ENCODE peak calls at places on chromosomes 7 and 10, in six cellular contexts. One of them, this sample, is unnamed.

GRCh38 chr10:22229756-22230330 is 12.0 kb upstream of the EBLN1 start:
- DNase-seq in H1: no peak
- DNase-seq in neuronal stem cell: no peak
- DNase-seq in trophoblast cell: peak; percentile 29
- DNase-seq in H9: no peak
- DNase-seq in IMR-90: no peak
- DNase-seq in this sample: peak; percentile 33

GRCh38 chr7:69612981-69613380 is 14.7 kb downstream of the AUTS2 start:
- DNase-seq in H9: no peak
- DNase-seq in trophoblast cell: no peak
- DNase-seq in neuronal stem cell: no peak
- DNase-seq in H1: no peak
- DNase-seq in IMR-90: no peak
- DNase-seq in this sample: no peak

GRCh38 chr7:50393547-50394252 is 56.5 kb downstream of the FIGNL1 start:
- DNase-seq in IMR-90: no peak
- DNase-seq in H1: no peak
- DNase-seq in neuronal stem cell: no peak
- DNase-seq in H9: no peak
- DNase-seq in trophoblast cell: no peak
- DNase-seq in this sample: no peak

GRCh38 chr10:70558871-70559810 is 43.4 kb downstream of the PRF1 start:
- DNase-seq in trophoblast cell: peak; percentile 29
- DNase-seq in IMR-90: peak; percentile 34
- DNase-seq in H1: no peak
- DNase-seq in neuronal stem cell: no peak
- DNase-seq in H9: peak; percentile 80
- DNase-seq in this sample: peak; percentile 38

GRCh38 chr10:96129387-96130325 is at the start of gene ZNF518A:
- DNase-seq in H9: peak; percentile 96
- DNase-seq in IMR-90: peak; percentile 97
- DNase-seq in H1: peak; percentile 92
- DNase-seq in neuronal stem cell: peak; percentile 94
- DNase-seq in trophoblast cell: peak; percentile 98
- DNase-seq in this sample: peak; percentile 98

GRCh38 chr7:90594791-90595317 is 1.3 kb upstream of the CDK14 start:
- DNase-seq in IMR-90: peak; percentile 91
- DNase-seq in H9: peak; percentile 53
- DNase-seq in H1: peak; percentile 63
- DNase-seq in neuronal stem cell: peak; percentile 18
- DNase-seq in trophoblast cell: no peak
- DNase-seq in this sample: peak; percentile 73

GRCh38 chr7:86908948-86909347 is 150.5 kb downstream of the ELAPOR2 start:
- DNase-seq in H9: no peak
- DNase-seq in IMR-90: no peak
- DNase-seq in H1: no peak
- DNase-seq in trophoblast cell: no peak
- DNase-seq in neuronal stem cell: no peak
- DNase-seq in this sample: peak; percentile 13

GRCh38 chr10:100490531-100490930 is 27.7 kb downstream of the WNT8B start:
- DNase-seq in neuronal stem cell: no peak
- DNase-seq in H1: no peak
- DNase-seq in H9: no peak
- DNase-seq in IMR-90: no peak
- DNase-seq in trophoblast cell: peak; percentile 45
- DNase-seq in this sample: no peak

GRCh38 chr7:155464948-155465739 is 7.2 kb downstream of the EN2 start:
- DNase-seq in neuronal stem cell: no peak
- DNase-seq in trophoblast cell: no peak
- DNase-seq in IMR-90: no peak
- DNase-seq in H9: no peak
- DNase-seq in H1: no peak
- DNase-seq in this sample: no peak

GRCh38 chr7:47440320-47440719 is 141.6 kb downstream of the TNS3 start:
- DNase-seq in trophoblast cell: no peak
- DNase-seq in H1: no peak
- DNase-seq in H9: no peak
- DNase-seq in IMR-90: no peak
- DNase-seq in neuronal stem cell: no peak
- DNase-seq in this sample: no peak

GRCh38 chr10:124152781-124153600 is 59.6 kb upstream of the CHST15 start:
- DNase-seq in neuronal stem cell: no peak
- DNase-seq in H9: peak; percentile 66
- DNase-seq in trophoblast cell: peak; percentile 75
- DNase-seq in H1: peak; percentile 41
- DNase-seq in IMR-90: peak; percentile 63
- DNase-seq in this sample: peak; percentile 92

GRCh38 chr7:38574121-38574520 is 57.1 kb downstream of the AMPH start:
- DNase-seq in neuronal stem cell: no peak
- DNase-seq in H9: no peak
- DNase-seq in H1: no peak
- DNase-seq in IMR-90: peak; percentile 31
- DNase-seq in trophoblast cell: no peak
- DNase-seq in this sample: no peak

GRCh38 chr7:79692015-79692414 is 238.5 kb upstream of the MAGI2 start:
- DNase-seq in H1: no peak
- DNase-seq in neuronal stem cell: no peak
- DNase-seq in IMR-90: peak; percentile 93
- DNase-seq in trophoblast cell: peak; percentile 64
- DNase-seq in H9: no peak
- DNase-seq in this sample: peak; percentile 82

GRCh38 chr7:120729300-120729699 is 128.6 kb downstream of the TSPAN12 start:
- DNase-seq in neuronal stem cell: no peak
- DNase-seq in H1: no peak
- DNase-seq in trophoblast cell: peak; percentile 23
- DNase-seq in H9: no peak
- DNase-seq in IMR-90: peak; percentile 51
- DNase-seq in this sample: peak; percentile 31

GRCh38 chr10:740936-741431 is 51.5 kb upstream of the DIP2C start:
- DNase-seq in H1: no peak
- DNase-seq in neuronal stem cell: no peak
- DNase-seq in IMR-90: no peak
- DNase-seq in H9: no peak
- DNase-seq in trophoblast cell: no peak
- DNase-seq in this sample: no peak

GRCh38 chr7:156608176-156608478 is 32.4 kb upstream of the RNF32 start:
- DNase-seq in neuronal stem cell: no peak
- DNase-seq in IMR-90: no peak
- DNase-seq in H9: no peak
- DNase-seq in H1: no peak
- DNase-seq in trophoblast cell: peak; percentile 18
- DNase-seq in this sample: no peak

GRCh38 chr10:73964743-73965142 is 33.2 kb upstream of the VCL start:
- DNase-seq in trophoblast cell: no peak
- DNase-seq in neuronal stem cell: no peak
- DNase-seq in H1: no peak
- DNase-seq in H9: no peak
- DNase-seq in IMR-90: no peak
- DNase-seq in this sample: no peak
- H2BK5ac ChIP-seq in trophoblast cell: no peak overlapping the region
- H2BK5ac ChIP-seq in neuronal stem cell: no peak overlapping the region
- H2BK5ac ChIP-seq in H1: peak overlapping the region; percentile 100
- H2BK5ac ChIP-seq in H9: peak overlapping the region; percentile 35
- H2BK5ac ChIP-seq in IMR-90: peak overlapping the region; percentile 98
- H2BK5ac ChIP-seq in this sample: no peak overlapping the region

DNA sequence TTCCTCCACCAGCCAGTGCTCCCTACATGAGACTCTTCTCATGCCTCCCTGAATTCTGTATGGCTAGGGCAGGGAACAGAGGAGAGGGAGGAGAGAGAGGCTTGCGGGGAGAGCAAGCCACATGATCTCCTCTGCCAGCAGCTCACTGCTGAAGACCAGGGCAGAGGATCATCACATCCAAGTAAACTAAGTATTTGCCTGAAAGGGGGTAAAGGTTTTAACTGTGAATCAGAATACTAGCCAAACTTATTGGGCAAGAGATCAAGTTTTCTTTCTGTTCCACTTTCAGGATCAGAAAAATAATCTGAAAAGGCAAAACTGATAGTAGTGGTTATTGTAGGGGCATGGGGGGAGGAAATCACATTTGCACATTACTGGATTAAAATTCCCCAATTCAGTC is 17.8 kb upstream of the ERCC6 start:
- DNase-seq in neuronal stem cell: no peak
- DNase-seq in H1: no peak
- DNase-seq in H9: no peak
- DNase-seq in trophoblast cell: peak; percentile 39
- DNase-seq in IMR-90: peak; percentile 15
- DNase-seq in this sample: no peak
- H2AFZ ChIP-seq in neuronal stem cell: peak overlapping the region; percentile 48
- H2AFZ ChIP-seq in H1: no peak overlapping the region
- H2AFZ ChIP-seq in H9: no peak overlapping the region
- H2AFZ ChIP-seq in trophoblast cell: no peak overlapping the region
- H2AFZ ChIP-seq in IMR-90: peak overlapping the region; percentile 67
- H2AFZ ChIP-seq in this sample: no peak overlapping the region

GRCh38 chr7:73352784-73353183 is 24.8 kb downstream of the FKBP6 start:
- DNase-seq in neuronal stem cell: no peak
- DNase-seq in H9: no peak
- DNase-seq in trophoblast cell: no peak
- DNase-seq in IMR-90: no peak
- DNase-seq in H1: no peak
- DNase-seq in this sample: no peak

GRCh38 chr7:73351447-73352167 is 23.6 kb downstream of the FKBP6 start:
- DNase-seq in neuronal stem cell: no peak
- DNase-seq in IMR-90: no peak
- DNase-seq in H9: no peak
- DNase-seq in trophoblast cell: no peak
- DNase-seq in H1: no peak
- DNase-seq in this sample: no peak

GRCh38 chr7:73354196-73354595 is 26.2 kb downstream of the FKBP6 start:
- DNase-seq in IMR-90: no peak
- DNase-seq in H9: no peak
- DNase-seq in H1: no peak
- DNase-seq in trophoblast cell: no peak
- DNase-seq in neuronal stem cell: no peak
- DNase-seq in this sample: no peak

GRCh38 chr7:73353243-73353642 is 25.3 kb downstream of the FKBP6 start:
- DNase-seq in neuronal stem cell: no peak
- DNase-seq in trophoblast cell: no peak
- DNase-seq in H1: no peak
- DNase-seq in IMR-90: no peak
- DNase-seq in H9: no peak
- DNase-seq in this sample: peak; percentile 25

GRCh38 chr7:73350311-73351068 is 22.5 kb downstream of the FKBP6 start:
- DNase-seq in neuronal stem cell: no peak
- DNase-seq in trophoblast cell: no peak
- DNase-seq in IMR-90: no peak
- DNase-seq in H1: no peak
- DNase-seq in H9: no peak
- DNase-seq in this sample: no peak
- H2BK120ac ChIP-seq in neuronal stem cell: no peak overlapping the region
- H2BK120ac ChIP-seq in trophoblast cell: no peak overlapping the region
- H2BK120ac ChIP-seq in IMR-90: no peak overlapping the region
- H2BK120ac ChIP-seq in H1: no peak overlapping the region
- H2BK120ac ChIP-seq in H9: no peak overlapping the region
- H2BK120ac ChIP-seq in this sample: no peak overlapping the region

GRCh38 chr7:107890962-107891618 is at the start of gene DLD:
- DNase-seq in neuronal stem cell: peak; percentile 87
- DNase-seq in trophoblast cell: peak; percentile 94
- DNase-seq in H9: peak; percentile 94
- DNase-seq in IMR-90: peak; percentile 91
- DNase-seq in H1: peak; percentile 67
- DNase-seq in this sample: peak; percentile 93
- H2BK5ac ChIP-seq in neuronal stem cell: peak within 1 kb of the TSS; percentile 27
- H2BK5ac ChIP-seq in trophoblast cell: peak within 1 kb of the TSS; percentile 82
- H2BK5ac ChIP-seq in H9: no peak within 1 kb of the TSS
- H2BK5ac ChIP-seq in IMR-90: peak within 1 kb of the TSS; percentile 94
- H2BK5ac ChIP-seq in H1: peak within 1 kb of the TSS; percentile 98
- H2BK5ac ChIP-seq in this sample: no peak within 1 kb of the TSS

DNA sequence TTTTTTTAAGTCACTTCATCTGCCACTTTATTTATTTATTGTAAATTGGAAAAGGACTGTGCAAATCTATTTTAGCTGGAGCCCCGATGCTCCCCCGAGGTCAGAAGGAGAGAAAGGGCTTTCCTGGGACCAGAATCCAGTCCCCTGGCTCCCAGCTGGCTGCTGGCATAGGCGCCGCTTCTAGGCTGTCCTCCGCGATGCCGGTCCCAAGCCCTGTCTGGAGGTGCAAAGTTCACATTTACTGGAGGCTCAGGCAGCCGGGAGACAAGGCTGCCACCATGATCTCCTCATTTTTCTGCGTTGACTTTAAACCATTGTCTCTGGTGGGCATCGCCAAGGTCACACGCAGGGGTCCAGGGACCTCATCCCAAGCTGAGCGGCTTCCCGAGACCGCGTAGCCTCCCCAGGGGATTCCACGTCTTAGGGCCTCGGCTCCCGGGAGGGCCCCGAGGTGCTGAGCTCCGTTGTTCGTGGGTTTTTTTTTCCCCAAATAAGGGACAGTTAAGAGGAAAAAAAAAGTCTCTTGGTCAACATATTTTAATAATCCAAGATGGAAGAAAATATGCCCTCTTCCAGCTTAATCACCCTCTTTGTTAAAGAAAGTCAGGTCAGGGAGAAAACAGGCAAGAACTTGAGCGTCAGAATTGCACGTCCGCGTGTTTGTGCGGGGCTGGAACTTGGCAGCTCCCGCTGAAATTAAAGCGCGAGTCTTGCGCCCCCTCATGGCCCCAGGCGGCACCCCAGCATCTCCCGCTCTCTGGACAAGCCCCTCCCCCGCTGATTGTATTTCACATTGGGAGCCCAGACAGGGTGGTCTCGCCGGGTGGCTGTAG is 11.9 kb downstream of the RGR start:
- DNase-seq in IMR-90: peak; percentile 51
- DNase-seq in neuronal stem cell: peak; percentile 52
- DNase-seq in H9: peak; percentile 82
- DNase-seq in trophoblast cell: peak; percentile 48
- DNase-seq in H1: peak; percentile 49
- DNase-seq in this sample: no peak
- H2AFZ ChIP-seq in IMR-90: peak overlapping the region; percentile 82
- H2AFZ ChIP-seq in neuronal stem cell: no peak overlapping the region
- H2AFZ ChIP-seq in H9: no peak overlapping the region
- H2AFZ ChIP-seq in trophoblast cell: no peak overlapping the region
- H2AFZ ChIP-seq in H1: no peak overlapping the region
- H2AFZ ChIP-seq in this sample: no peak overlapping the region

DNA sequence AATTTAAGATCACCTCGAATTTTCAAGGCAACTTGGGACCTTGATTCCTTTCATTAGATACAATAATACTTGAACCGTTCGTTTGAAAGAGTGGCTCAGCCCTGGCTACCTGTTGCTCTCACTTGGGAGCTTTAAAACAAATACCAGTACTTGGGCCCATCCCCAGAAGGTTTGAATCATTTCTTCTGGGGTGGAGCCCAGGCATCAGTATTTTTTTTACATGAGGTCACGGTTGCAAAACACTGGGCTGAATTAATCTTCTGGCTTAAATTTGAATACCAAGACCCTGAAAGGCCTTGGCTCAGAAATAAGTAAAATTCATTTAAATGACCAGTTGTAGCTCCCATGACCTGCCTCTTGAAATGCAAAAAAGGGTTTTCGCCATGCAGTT is 214.9 kb downstream of the CREB5 start:
- DNase-seq in neuronal stem cell: no peak
- DNase-seq in H1: no peak
- DNase-seq in H9: no peak
- DNase-seq in trophoblast cell: no peak
- DNase-seq in IMR-90: no peak
- DNase-seq in this sample: no peak
- H2BK120ac ChIP-seq in neuronal stem cell: no peak overlapping the region
- H2BK120ac ChIP-seq in H1: no peak overlapping the region
- H2BK120ac ChIP-seq in H9: no peak overlapping the region
- H2BK120ac ChIP-seq in trophoblast cell: no peak overlapping the region
- H2BK120ac ChIP-seq in IMR-90: no peak overlapping the region
- H2BK120ac ChIP-seq in this sample: no peak overlapping the region